ENCODE peak calls at places on chromosome 4, in seven cellular contexts. R, B, O, J, Y, S and I are unnamed samples.
A peak's percentile ranks its signal among the peaks of the same experiment; 100 is the strongest.

GRCh38 chr4:133555671-133556070 is 406.6 kb downstream of the PCDH10 start:
- DNase-seq in O (no peak), R (no peak), S (no peak), B (no peak), J (no peak), Y (no peak), I (no peak)

GRCh38 chr4:117560329-117560728 is 474.0 kb upstream of the NDST3 start:
- DNase-seq in S (no peak), J (peak; percentile 2), R (no peak), O (no peak), Y (peak; percentile 6), B (no peak), I (no peak)

GRCh38 chr4:94298725-94299252 is 43.8 kb downstream of the HPGDS start:
- DNase-seq in B (no peak), R (no peak), S (no peak), O (no peak), J (no peak), Y (no peak), I (no peak)

GRCh38 chr4:7649741-7650531 is 215.2 kb upstream of the PSAPL1 start:
- DNase-seq in S (no peak), O (peak; percentile 41), B (peak; percentile 53), J (peak; percentile 95), R (peak; percentile 25), Y (no peak), I (peak; percentile 11)

GRCh38 chr4:42341518-42342026 is 55.7 kb upstream of the SHISA3 start:
- DNase-seq in R (no peak), B (no peak), S (no peak), O (no peak), J (peak; percentile 42), Y (no peak), I (no peak)

GRCh38 chr4:149987330-149987751 is 90.9 kb upstream of the DCLK2 start:
- DNase-seq in R (no peak), Y (no peak), J (peak; percentile 48), S (no peak), O (no peak), B (no peak), I (no peak)

GRCh38 chr4:149823770-149824221 is 8.2 kb upstream of the IQCM start:
- DNase-seq in R (no peak), J (peak; percentile 86), Y (peak; percentile 25), S (no peak), B (no peak), O (no peak), I (peak; percentile 62)

GRCh38 chr4:12729384-12729783 is 754.8 kb downstream of the RAB28 start:
- DNase-seq in J (peak; percentile 37), R (no peak), Y (peak; percentile 18), O (no peak), S (no peak), B (no peak), I (no peak)

GRCh38 chr4:170089743-170090666 is at the start of gene AADAT:
- DNase-seq in O (peak; percentile 86), B (peak; percentile 82), S (peak; percentile 74), J (peak; percentile 78), R (peak; percentile 77), Y (peak; percentile 81), I (peak; percentile 45)

GRCh38 chr4:174388744-174389143 is 105.0 kb downstream of the CEP44 start:
- DNase-seq in R (no peak), J (no peak), S (no peak), B (no peak), Y (no peak), O (no peak), I (no peak)

GRCh38 chr4:69831646-69832325 is 28.2 kb downstream of the SULT1E1 start:
- DNase-seq in Y (no peak), J (no peak), R (no peak), B (peak; percentile 55), S (no peak), O (no peak), I (no peak)

GRCh38 chr4:100872811-100873210 is 355.0 kb upstream of the EMCN start:
- DNase-seq in S (no peak), Y (no peak), R (no peak), B (no peak), J (peak; percentile 12), O (no peak), I (no peak)

GRCh38 chr4:177177446-177178160 is 132.1 kb upstream of the NEIL3 start:
- DNase-seq in J (peak; percentile 57), R (no peak), B (no peak), Y (no peak), O (no peak), S (no peak), I (peak; percentile 50)

GRCh38 chr4:24912252-24913098 is at the start of gene CCDC149:
- DNase-seq in S (peak; percentile 70), B (peak; percentile 88), O (peak; percentile 89), Y (peak; percentile 72), R (peak; percentile 68), J (peak; percentile 41), I (peak; percentile 18)

GRCh38 chr4:112231779-112232713 is at the start of gene AP1AR:
- DNase-seq in J (peak; percentile 60), Y (peak; percentile 66), B (peak; percentile 90), O (peak; percentile 89), S (peak; percentile 84), R (peak; percentile 85), I (no peak)
- TF ChIP-seq CTCF in J (no peak), Y (no peak), B (peak; percentile 46), O (no peak), S (peak; percentile 58), R (peak; percentile 37), I (peak; percentile 47)

DNA sequence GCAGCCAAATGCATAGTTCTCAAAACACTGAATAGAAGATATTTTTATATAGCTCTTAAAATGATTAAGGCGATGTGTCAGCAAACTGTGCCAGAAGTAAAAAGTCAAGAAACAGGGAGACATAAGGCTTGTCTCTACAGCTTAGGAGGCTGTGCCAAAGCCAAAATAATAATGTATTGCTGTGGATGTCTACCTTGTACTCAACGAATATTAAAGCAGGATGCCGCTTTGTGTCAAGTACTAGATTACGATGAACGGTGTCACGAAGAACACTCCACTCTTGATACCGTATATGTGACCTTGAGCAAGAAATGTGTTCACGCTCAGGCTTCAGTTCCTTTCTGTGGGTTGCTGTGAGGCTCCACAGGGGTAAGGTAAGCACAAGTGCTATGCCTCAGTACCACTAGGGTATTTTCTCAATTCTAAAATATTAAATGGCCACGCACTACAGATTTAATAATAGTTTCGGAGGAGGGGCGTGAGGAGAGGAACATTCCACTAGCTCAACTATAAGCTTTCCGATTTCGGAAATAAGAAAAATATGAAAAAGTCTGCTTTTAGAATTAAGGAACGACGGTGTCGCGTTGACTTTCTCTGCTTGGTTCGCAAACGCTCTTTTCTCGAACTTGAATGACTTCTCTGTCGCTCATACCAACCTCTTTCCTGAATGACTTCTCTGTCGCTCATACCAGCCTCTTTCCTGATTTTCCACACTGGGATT is 679 bp upstream of the SCOC start:
- DNase-seq in S (no peak), O (no peak), Y (peak; percentile 16), J (peak; percentile 7), R (no peak), B (no peak), I (no peak)
- TF ChIP-seq CTCF in S (peak; percentile 34), O (no peak), Y (no peak), J (peak; percentile 21), R (peak; percentile 35), B (peak; percentile 13), I (no peak)

GRCh38 chr4:57605374-57605773 is 495.2 kb upstream of the IGFBP7 start:
- DNase-seq in R (no peak), S (no peak), B (no peak), Y (no peak), J (no peak), O (no peak), I (no peak)
- TF ChIP-seq CTCF in R (no peak), S (no peak), B (no peak), Y (no peak), J (no peak), O (no peak), I (no peak)

DNA sequence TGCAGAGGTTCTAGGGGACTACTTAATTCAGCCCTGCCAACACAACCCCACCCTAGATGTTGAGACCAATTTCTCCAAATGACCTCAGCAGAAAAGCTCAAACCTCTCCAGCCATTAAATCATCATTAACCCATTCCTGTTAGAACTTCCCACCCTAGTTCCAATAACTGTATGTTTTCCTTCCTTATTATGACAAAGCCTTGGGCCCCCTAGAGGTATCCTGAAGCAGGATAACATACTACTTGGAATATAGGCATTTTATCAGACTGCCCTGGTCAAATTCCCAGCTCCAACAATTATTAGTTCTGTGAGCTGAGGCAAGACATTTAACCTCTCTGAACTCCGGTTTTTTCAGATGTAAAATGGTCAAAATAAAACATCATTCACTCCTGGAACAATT is 244.6 kb upstream of the TENM3 start:
- DNase-seq in B (no peak), Y (no peak), R (no peak), J (no peak), S (no peak), O (no peak), I (no peak)
- TF ChIP-seq CTCF in B (no peak), Y (no peak), R (no peak), J (peak; percentile 26), S (no peak), O (no peak), I (no peak)

GRCh38 chr4:124139044-124139443 is 573.5 kb downstream of the ANKRD50 start:
- DNase-seq in R (no peak), J (no peak), Y (no peak), B (no peak), O (no peak), S (no peak), I (no peak)
- TF ChIP-seq CTCF in R (no peak), J (no peak), Y (no peak), B (no peak), O (no peak), S (no peak), I (no peak)

DNA sequence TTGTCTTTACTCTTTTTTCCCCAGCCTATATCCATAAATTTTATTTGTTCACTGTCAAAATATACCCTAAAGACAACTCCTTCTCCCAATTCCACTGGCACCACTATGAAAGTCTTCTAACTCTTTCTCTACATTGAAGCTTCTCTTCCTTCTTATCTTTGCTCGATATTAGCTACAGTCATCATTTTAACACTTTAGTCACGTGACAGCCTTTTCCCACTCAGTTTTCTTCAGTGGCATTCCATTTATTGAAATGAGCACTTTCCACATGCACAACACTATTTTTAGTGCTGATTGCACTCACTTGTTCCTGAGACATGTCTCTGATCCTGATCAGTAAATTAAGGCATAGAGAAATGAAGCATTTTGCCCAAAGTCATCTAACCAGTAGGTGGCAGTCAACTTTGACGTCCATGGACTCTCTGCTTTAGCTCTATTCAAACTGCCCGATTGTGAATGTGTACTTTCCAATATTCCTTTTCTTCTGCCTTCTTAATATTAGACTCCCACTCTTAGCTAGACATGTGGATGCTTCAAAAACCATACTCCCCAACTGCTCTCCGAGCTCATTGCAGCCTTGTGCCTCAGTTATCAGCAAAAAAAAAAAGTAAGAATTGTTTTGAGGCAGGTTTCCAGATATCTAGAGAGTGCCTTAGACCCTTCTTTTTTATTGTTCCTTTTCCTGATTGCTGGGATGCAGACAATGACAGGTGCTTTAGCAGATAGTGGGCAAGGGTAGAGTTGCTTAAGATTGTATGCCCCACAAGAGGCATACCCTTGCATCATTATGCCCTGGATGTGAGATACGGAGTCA is 394.4 kb upstream of the ADGRL3 start:
- DNase-seq in B (no peak), Y (peak; percentile 18), R (no peak), J (peak; percentile 21), O (no peak), S (no peak), I (no peak)
- TF ChIP-seq CTCF in B (peak; percentile 56), Y (no peak), R (no peak), J (peak; percentile 48), O (no peak), S (peak; percentile 59), I (no peak)